ENCODE peak calls at places on chromosomes 4 and X, in five cellular contexts. R, I, N, A and W are unnamed samples.

GRCh38 chr4:147498031-147498700 is 17.3 kb downstream of the EDNRA start:
- DNase-seq in R (no peak), I (no peak), N (no peak), A (no peak), W (no peak)

GRCh38 chr4:29900336-29900735 is 819.8 kb upstream of the PCDH7 start:
- DNase-seq in R (no peak), I (no peak), N (no peak), A (no peak), W (no peak)

GRCh38 chr4:11130195-11130975 is 298.3 kb downstream of the HS3ST1 start:
- DNase-seq in R (no peak), I (no peak), N (no peak), A (no peak), W (no peak)

GRCh38 chrX:129772796-129773431 is 6.8 kb upstream of the SASH3 start:
- DNase-seq in R (peak), I (peak), N (no peak), A (peak), W (no peak)

GRCh38 chrX:130676861-130677260 is 226.1 kb downstream of the ENOX2 start:
- DNase-seq in R (no peak), I (no peak), N (no peak), A (no peak), W (no peak)

GRCh38 chrX:137549846-137550534 is 15.9 kb upstream of the ZIC3 start:
- DNase-seq in R (no peak), I (no peak), N (no peak), A (no peak), W (no peak)

GRCh38 chr4:65918217-65918616 is 247.9 kb upstream of the EPHA5 start:
- DNase-seq in R (no peak), I (no peak), N (no peak), A (no peak), W (no peak)

GRCh38 chr4:142566243-142566642 is 279.9 kb downstream of the INPP4B start:
- DNase-seq in R (no peak), I (no peak), N (no peak), A (no peak), W (no peak)

GRCh38 chrX:14712096-14712495 is 160.8 kb downstream of the FANCB start:
- DNase-seq in R (no peak), I (peak), N (no peak), A (no peak), W (no peak)

GRCh38 chr4:139808381-139809206 is 143.0 kb downstream of the MGST2 start:
- DNase-seq in R (no peak), I (peak), N (no peak), A (no peak), W (no peak)

GRCh38 chr4:172177382-172177781 is 364.2 kb downstream of the GALNTL6 start:
- DNase-seq in R (no peak), I (no peak), N (no peak), A (no peak), W (no peak)

GRCh38 chrX:74421181-74422028 is at the start of gene SLC16A2:
- DNase-seq in R (no peak), I (peak), N (peak), A (peak), W (no peak)

GRCh38 chrX:119410027-119410819 is 11.1 kb downstream of the SLC25A43 start:
- DNase-seq in R (peak), I (no peak), N (no peak), A (peak), W (no peak)

GRCh38 chrX:100316987-100317386 is 93.1 kb downstream of the PCDH19 start:
- DNase-seq in R (no peak), I (no peak), N (no peak), A (no peak), W (no peak)

GRCh38 chrX:153794897-153795816 is 689 bp downstream of the SSR4 start:
- DNase-seq in R (no peak), I (no peak), N (peak), A (no peak), W (no peak)

GRCh38 chrX:13762015-13762414 is 27.5 kb downstream of the OFD1 start:
- DNase-seq in R (no peak), I (no peak), N (no peak), A (no peak), W (no peak)

GRCh38 chr4:10118355-10119004 is 1.9 kb upstream of the WDR1 start:
- DNase-seq in R (no peak), I (peak), N (no peak), A (no peak), W (no peak)

GRCh38 chrX:108349210-108349609 is 89.0 kb downstream of the COL4A6 start:
- DNase-seq in R (no peak), I (no peak), N (no peak), A (no peak), W (no peak)

GRCh38 chr4:154492288-154492687 is 689 bp upstream of the DCHS2 start:
- DNase-seq in R (no peak), I (no peak), N (peak), A (no peak), W (no peak)

GRCh38 chrX:24463077-24463476 is 2.0 kb upstream of the PDK3 start:
- DNase-seq in R (no peak), I (no peak), N (no peak), A (no peak), W (no peak)

GRCh38 chr4:680931-681645 is 6.7 kb downstream of the MYL5 start:
- DNase-seq in R (no peak), I (peak), N (peak), A (peak), W (no peak)

GRCh38 chr4:104486702-104487101 is 8.0 kb downstream of the CXXC4 start:
- DNase-seq in R (no peak), I (no peak), N (no peak), A (no peak), W (no peak)

GRCh38 chr4:76850010-76850441 is 47.9 kb downstream of the SOWAHB start:
- DNase-seq in R (no peak), I (no peak), N (no peak), A (no peak), W (no peak)

GRCh38 chr4:67909910-67910905 is 26.4 kb upstream of the TMPRSS11D start:
- DNase-seq in R (no peak), I (peak), N (no peak), A (no peak), W (no peak)

GRCh38 chrX:153495362-153495751 is 577 bp downstream of the BGN start:
- DNase-seq in R (no peak), I (no peak), N (peak), A (no peak), W (no peak)

GRCh38 chr4:32775049-32775448 is 2054.9 kb downstream of the PCDH7 start:
- DNase-seq in R (no peak), I (peak), N (no peak), A (no peak), W (no peak)

GRCh38 chr4:183441276-183441675 is 3.2 kb upstream of the CDKN2AIP start:
- DNase-seq in R (no peak), I (no peak), N (no peak), A (no peak), W (no peak)

GRCh38 chr4:55358668-55359067 is 12.6 kb downstream of the SRD5A3 start:
- DNase-seq in R (no peak), I (peak), N (no peak), A (no peak), W (no peak)

GRCh38 chrX:21374994-21375794 is 976 bp downstream of the CNKSR2 start:
- DNase-seq in R (no peak), I (no peak), N (peak), A (no peak), W (no peak)

GRCh38 chr4:161280929-161281328 is 882.9 kb downstream of the FSTL5 start:
- DNase-seq in R (no peak), I (no peak), N (no peak), A (no peak), W (no peak)

GRCh38 chrX:22589845-22590244 is 317.1 kb downstream of the CBLL2 start:
- DNase-seq in R (no peak), I (no peak), N (no peak), A (no peak), W (no peak)

GRCh38 chr4:76023381-76023780 is at the start of gene CXCL10:
- DNase-seq in R (no peak), I (no peak), N (no peak), A (no peak), W (no peak)

GRCh38 chrX:121221321-121221977 is 174.0 kb downstream of the GLUD2 start:
- DNase-seq in R (no peak), I (no peak), N (no peak), A (no peak), W (no peak)

GRCh38 chr4:98710831-98711230 is 52.4 kb upstream of the TSPAN5 start:
- DNase-seq in R (no peak), I (no peak), N (no peak), A (no peak), W (no peak)

DNA sequence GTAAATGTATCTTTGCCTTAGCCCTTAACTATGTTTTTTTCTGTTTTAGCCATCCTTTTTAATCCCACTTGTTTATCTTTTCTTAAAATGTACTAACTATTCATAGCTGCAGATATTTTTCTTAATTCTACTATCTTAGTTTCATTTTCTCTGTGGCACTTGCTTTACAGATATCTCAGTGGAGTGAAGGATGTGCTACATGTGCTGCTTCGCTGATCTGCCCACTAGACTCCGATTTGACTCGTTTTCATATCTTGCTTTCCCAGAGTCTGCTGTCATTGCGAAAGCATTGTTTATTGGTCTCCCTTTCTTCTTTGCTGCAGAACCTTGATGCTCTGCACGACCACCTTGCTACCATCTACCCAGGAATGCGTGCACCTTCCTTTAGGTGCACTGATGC is 30.6 kb downstream of the GUCY1B1 start:
- DNase-seq in R (no peak), I (no peak), N (no peak), A (no peak), W (no peak)
- H3K4me3 ChIP-seq in R (no peak), I (no peak), N (no peak), A (no peak), W (no peak)

GRCh38 chr4:2280531-2281300 is 18.8 kb upstream of the MXD4 start:
- DNase-seq in R (no peak), I (no peak), N (no peak), A (no peak), W (no peak)
- TF ChIP-seq CTCF in R (no peak), I (no peak), N (no peak), A (no peak), W (no peak)

GRCh38 chr4:113757486-113757885 is 4.1 kb downstream of the CAMK2D start:
- DNase-seq in R (no peak), I (no peak), N (no peak), A (no peak), W (no peak)
- H3K4me3 ChIP-seq in R (no peak), I (no peak), N (no peak), A (no peak), W (no peak)

GRCh38 chrX:72297953-72298730 is 7.6 kb downstream of the CITED1 start:
- DNase-seq in R (no peak), I (peak), N (no peak), A (no peak), W (peak)
- TF ChIP-seq CTCF in R (peak), I (peak), N (no peak), A (no peak), W (no peak)

DNA sequence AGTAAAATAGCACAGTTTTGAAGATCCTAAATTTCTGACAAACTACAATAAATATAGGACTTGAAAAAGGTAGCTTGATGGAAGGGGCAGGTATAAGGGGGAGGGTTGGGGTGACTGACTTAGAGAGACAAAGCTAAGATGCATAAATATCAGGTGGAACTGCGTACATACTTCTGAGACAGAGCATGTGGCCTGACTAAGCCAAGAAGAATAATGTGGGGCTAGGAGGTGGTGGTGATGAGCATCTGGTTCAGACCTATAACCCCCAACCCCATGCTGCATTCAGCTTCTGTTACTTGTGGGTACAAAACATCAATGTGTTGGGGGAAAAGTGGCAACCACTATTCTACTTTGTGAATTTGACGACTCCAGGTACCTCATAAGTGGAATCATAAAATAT is 19.8 kb downstream of the USP9X start:
- DNase-seq in R (no peak), I (no peak), N (no peak), A (no peak), W (no peak)
- H3K4me3 ChIP-seq in R (no peak), I (no peak), N (no peak), A (no peak), W (no peak)

DNA sequence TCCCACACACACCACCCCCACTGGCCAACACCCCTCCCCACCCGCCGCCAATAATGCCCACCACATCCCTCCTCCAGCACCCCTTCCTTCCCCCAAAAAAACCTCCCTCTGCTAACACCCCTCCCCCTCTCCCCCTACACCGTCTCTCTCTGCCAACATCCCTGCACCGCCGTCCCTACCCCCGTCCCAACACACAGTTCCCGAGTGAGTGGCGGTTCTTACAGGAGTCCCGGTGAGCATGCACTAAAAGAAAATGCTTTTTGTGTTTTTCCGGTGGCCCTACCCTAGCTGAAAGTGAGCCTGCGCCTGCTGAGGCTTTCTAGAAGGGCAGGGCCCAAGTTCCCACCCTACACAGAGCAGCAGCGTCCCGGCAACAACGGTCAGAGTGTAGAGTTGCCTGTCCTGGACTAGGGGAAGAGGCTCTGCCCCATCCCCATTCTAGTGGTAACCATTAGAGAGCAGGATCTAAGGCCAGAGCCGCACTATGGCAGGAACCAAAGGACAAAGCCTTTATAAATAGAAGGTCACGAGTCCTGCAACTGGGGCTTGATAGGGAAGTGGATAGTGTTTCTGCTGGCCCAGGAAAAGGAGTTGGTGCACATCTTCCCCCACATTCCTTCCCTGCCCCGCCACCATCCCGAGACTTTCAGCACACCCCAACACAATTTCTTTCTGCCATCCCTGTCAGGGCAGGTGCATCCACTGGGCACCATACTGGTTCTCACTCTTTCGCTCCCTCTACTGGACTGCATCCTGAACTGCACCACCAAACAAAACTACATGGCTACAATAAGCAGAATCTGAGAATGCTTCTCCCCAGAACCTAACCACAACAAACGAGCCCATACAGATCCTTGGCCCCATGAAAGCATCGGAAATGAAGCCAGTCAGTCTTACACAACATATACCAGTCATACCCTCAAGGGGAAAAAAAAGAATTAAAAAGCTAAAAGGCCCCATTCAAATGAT is 78.1 kb upstream of the PAGE3 start:
- DNase-seq in R (no peak), I (peak), N (no peak), A (no peak), W (peak)
- TF ChIP-seq CTCF in R (peak), I (peak), N (peak), A (no peak), W (no peak)

DNA sequence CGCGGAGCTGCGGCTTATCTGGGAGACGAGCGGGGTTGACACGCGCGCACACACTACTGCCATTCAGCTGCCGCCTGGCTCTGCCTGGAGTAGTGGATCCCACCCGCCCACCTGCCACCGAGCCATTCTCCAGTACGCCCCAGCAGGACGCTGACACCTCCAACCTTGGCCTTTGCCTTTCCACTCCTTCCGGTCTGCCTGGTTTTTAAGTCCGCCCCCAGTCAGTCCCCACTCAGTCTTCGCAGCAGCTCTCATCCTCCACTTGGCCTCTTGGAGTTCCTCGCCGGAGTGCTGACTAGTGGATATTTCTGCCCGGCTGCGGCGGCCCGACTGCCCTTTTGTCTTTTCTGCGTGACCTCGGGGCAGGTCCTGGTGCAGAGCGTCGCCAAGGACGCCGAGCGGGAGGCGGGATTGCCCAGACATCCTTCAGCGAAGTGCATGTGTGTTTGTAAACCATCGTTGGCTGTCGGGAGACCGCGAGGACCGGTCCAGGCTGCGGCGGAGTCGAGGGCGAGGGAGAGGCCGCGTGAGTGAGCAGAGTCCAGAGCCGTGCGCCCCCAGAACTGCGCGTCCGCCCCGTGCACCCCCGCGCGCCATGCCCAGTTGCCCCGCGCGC is 1.1 kb downstream of the SLIT2 start:
- DNase-seq in R (no peak), I (peak), N (peak), A (peak), W (peak)
- H3K4me3 ChIP-seq in R (peak), I (no peak), N (peak), A (peak), W (peak)

GRCh38 chr4:186027405-186027804 is 41.6 kb upstream of the TLR3 start:
- DNase-seq in R (no peak), I (no peak), N (no peak), A (peak), W (no peak)

GRCh38 chr4:186029731-186030421 is 39.1 kb upstream of the TLR3 start:
- DNase-seq in R (no peak), I (no peak), N (peak), A (peak), W (no peak)

GRCh38 chr4:186033027-186033426 is 35.9 kb upstream of the TLR3 start:
- DNase-seq in R (no peak), I (no peak), N (no peak), A (no peak), W (no peak)

GRCh38 chr4:186030795-186031194 is 38.2 kb upstream of the TLR3 start:
- DNase-seq in R (no peak), I (no peak), N (no peak), A (no peak), W (no peak)

DNA sequence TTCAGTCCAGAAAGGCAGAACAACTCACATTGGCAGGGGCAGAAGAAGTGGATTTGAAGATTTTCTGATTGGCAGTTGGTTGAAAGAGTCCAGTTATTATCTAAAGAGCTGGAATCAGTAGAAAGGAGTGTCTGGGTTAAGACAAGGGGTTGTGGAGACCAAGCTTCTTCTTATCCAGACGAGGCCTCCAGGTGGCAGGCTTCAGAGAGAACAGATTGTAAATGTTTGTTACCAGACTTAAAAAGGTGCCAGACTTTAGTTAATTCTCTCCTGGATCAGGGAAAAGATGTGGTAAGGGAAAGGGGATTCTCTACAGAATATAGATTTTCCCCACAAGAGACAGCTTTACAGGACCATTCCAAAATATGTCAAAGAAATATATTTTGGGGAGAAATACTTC is 36.7 kb upstream of the TLR3 start:
- DNase-seq in R (no peak), I (no peak), N (no peak), A (no peak), W (no peak)
- TF ChIP-seq CTCF in R (no peak), I (no peak), N (no peak), A (no peak), W (no peak)